ENCODE peak calls at places on chromosomes 16 and 17, in ten cellular contexts. A is fibroblast of the conjunctiva; E is T-helper 2 cell; M is effector memory CD4-positive, alpha-beta T cell; I is G401; C is SK-N-DZ; S is fibroblast of lung; Z is NCI-H460; F is aorta; W is lung. O is an unnamed sample.

GRCh38 chr17:69525920-69526841 is 111.7 kb downstream of the MAP2K6 start:
- DNase-seq in E (no peak), F (no peak), C (peak), S (peak), A (peak), Z (peak), W (no peak), M (no peak), I (peak), O (no peak)

GRCh38 chr16:48335961-48336360 is 49.3 kb downstream of the SIAH1 start:
- DNase-seq in W (no peak), C (no peak), M (no peak), E (no peak), S (peak), F (no peak), I (no peak), A (no peak), Z (no peak), O (no peak)

GRCh38 chr17:32859857-32860525 is 16.9 kb downstream of the MYO1D start:
- DNase-seq in S (no peak), F (no peak), I (no peak), W (no peak), C (no peak), M (no peak), A (no peak), Z (no peak), E (no peak), O (no peak)

GRCh38 chr16:86945166-86945900 is 367.0 kb downstream of the FOXL1 start:
- DNase-seq in M (no peak), F (peak), C (no peak), E (no peak), A (no peak), I (no peak), S (no peak), Z (no peak), W (no peak), O (no peak)

GRCh38 chr17:45264430-45264829 is 2.5 kb upstream of the SPATA32 start:
- DNase-seq in Z (no peak), F (no peak), W (no peak), I (no peak), S (no peak), M (no peak), C (no peak), A (no peak), E (no peak), O (no peak)

GRCh38 chr16:86809458-86809955 is 231.2 kb downstream of the FOXL1 start:
- DNase-seq in A (no peak), Z (no peak), F (no peak), C (no peak), I (no peak), E (no peak), S (peak), M (no peak), W (no peak), O (no peak)

GRCh38 chr16:54540525-54541180 is 254.1 kb upstream of the IRX3 start:
- DNase-seq in W (peak), S (no peak), I (no peak), E (no peak), A (no peak), Z (no peak), M (no peak), F (no peak), C (no peak), O (no peak)

GRCh38 chr17:68182940-68183551 is 64.8 kb upstream of the AMZ2 start:
- DNase-seq in W (no peak), E (peak), S (no peak), Z (no peak), A (no peak), I (no peak), M (peak), C (no peak), F (no peak), O (no peak)

GRCh38 chr16:2782583-2783351 is 4.6 kb downstream of the PRSS33 start:
- DNase-seq in Z (no peak), F (peak), I (no peak), C (no peak), A (no peak), M (no peak), E (no peak), S (no peak), W (no peak), O (no peak)

GRCh38 chr17:7656958-7657715 is 6.4 kb downstream of the ATP1B2 start:
- DNase-seq in A (no peak), I (peak), E (no peak), Z (no peak), W (no peak), S (peak), C (peak), F (peak), M (no peak), O (no peak)

GRCh38 chr16:85199069-85199725 is 86.9 kb upstream of the CIBAR2 start:
- DNase-seq in C (no peak), W (no peak), Z (no peak), E (no peak), I (no peak), M (no peak), S (no peak), A (peak), F (no peak), O (no peak)

GRCh38 chr17:49318438-49318965 is 43.5 kb downstream of the ZNF652 start:
- DNase-seq in C (no peak), A (no peak), F (no peak), W (no peak), S (no peak), I (no peak), E (no peak), M (no peak), Z (no peak), O (no peak)

GRCh38 chr17:19753661-19754463 is 5.8 kb upstream of the ALDH3A1 start:
- DNase-seq in W (no peak), Z (peak), A (no peak), F (peak), S (no peak), E (no peak), M (no peak), I (peak), C (no peak), O (no peak)

GRCh38 chr16:72721981-72722380 is 325.9 kb downstream of the ZFHX3 start:
- DNase-seq in A (no peak), F (no peak), Z (no peak), S (no peak), C (no peak), I (no peak), E (no peak), M (no peak), W (no peak), O (no peak)

GRCh38 chr17:45338996-45339535 is 22.2 kb upstream of the MAP3K14 start:
- DNase-seq in A (no peak), S (no peak), E (no peak), I (no peak), W (no peak), F (no peak), Z (no peak), C (no peak), M (no peak), O (no peak)

GRCh38 chr16:72986011-72986410 is 61.9 kb downstream of the ZFHX3 start:
- DNase-seq in A (peak), E (no peak), S (peak), Z (no peak), C (no peak), I (no peak), M (no peak), W (peak), F (no peak), O (no peak)